ENCODE peak calls at places on chromosome 20, in ten cellular contexts. S, Y, J, G, W, U, L, V, D and H are unnamed samples.

GRCh38 chr20:24917056-24917455 is 32.0 kb upstream of the CST7 start:
- DNase-seq in V (no peak), U (no peak), L (no peak), Y (no peak), G (no peak), D (no peak), W (no peak), J (no peak), S (no peak), H (no peak)

GRCh38 chr20:37915800-37916570 is 13.1 kb downstream of the VSTM2L start:
- DNase-seq in L (no peak), J (no peak), W (no peak), V (no peak), D (no peak), S (no peak), G (no peak), Y (no peak), U (no peak), H (no peak)

GRCh38 chr20:34514897-34515483 is 1.2 kb upstream of the DYNLRB1 start:
- DNase-seq in L (peak; percentile 28), V (no peak), G (no peak), D (no peak), J (no peak), S (no peak), Y (no peak), W (no peak), U (peak; percentile 41), H (no peak)

GRCh38 chr20:33373735-33374605 is 27.3 kb downstream of the CDK5RAP1 start:
- DNase-seq in W (no peak), V (no peak), L (peak; percentile 83), D (peak; percentile 79), Y (no peak), S (peak; percentile 28), J (no peak), U (peak; percentile 70), G (no peak), H (no peak)

GRCh38 chr20:22428051-22428450 is 156.3 kb downstream of the FOXA2 start:
- DNase-seq in V (no peak), D (no peak), G (no peak), Y (no peak), L (no peak), W (no peak), S (no peak), U (no peak), J (no peak), H (no peak)

GRCh38 chr20:45670139-45670538 is at the start of gene WFDC11:
- DNase-seq in G (no peak), U (no peak), D (no peak), J (no peak), Y (no peak), V (no peak), W (no peak), L (no peak), S (no peak), H (no peak)

GRCh38 chr20:57791946-57792328 is 82.1 kb upstream of the PMEPA1 start:
- DNase-seq in V (no peak), Y (no peak), J (no peak), G (no peak), W (no peak), U (no peak), S (peak; percentile 16), L (no peak), D (no peak), H (no peak)

GRCh38 chr20:31790401-31790800 is 28.8 kb upstream of the MYLK2 start:
- DNase-seq in L (peak; percentile 26), Y (no peak), W (no peak), S (no peak), V (no peak), J (no peak), D (no peak), U (no peak), G (no peak), H (no peak)

GRCh38 chr20:38692436-38693411 is 31.6 kb upstream of the SLC32A1 start:
- DNase-seq in U (peak; percentile 64), S (peak; percentile 74), L (peak; percentile 66), V (peak; percentile 48), D (peak; percentile 58), Y (peak; percentile 68), G (no peak), W (peak; percentile 39), J (peak; percentile 60), H (peak; percentile 37)

GRCh38 chr20:21102691-21103311 is 3.4 kb downstream of the LINC00237 start:
- DNase-seq in J (peak; percentile 37), U (no peak), V (no peak), Y (peak; percentile 60), S (peak; percentile 23), D (peak; percentile 70), W (no peak), G (no peak), L (peak; percentile 15), H (peak; percentile 50)

GRCh38 chr20:20375862-20376261 is 8.0 kb downstream of the INSM1 start:
- DNase-seq in U (no peak), V (no peak), D (no peak), Y (no peak), W (no peak), J (no peak), S (no peak), L (no peak), G (no peak), H (no peak)

GRCh38 chr20:25253606-25254275 is 5.9 kb downstream of the PYGB start:
- DNase-seq in U (peak; percentile 42), L (no peak), J (no peak), G (no peak), D (no peak), W (no peak), Y (no peak), S (no peak), V (no peak), H (no peak)

GRCh38 chr20:24895898-24896658 is 53.0 kb upstream of the CST7 start:
- DNase-seq in W (no peak), G (no peak), L (no peak), J (no peak), D (no peak), S (no peak), Y (no peak), V (no peak), U (no peak), H (no peak)

GRCh38 chr20:32017711-32018251 is 7.5 kb downstream of the CCM2L start:
- DNase-seq in Y (peak; percentile 50), U (no peak), S (peak; percentile 17), J (peak; percentile 79), G (no peak), D (peak; percentile 62), V (peak; percentile 34), L (no peak), W (peak; percentile 56), H (peak; percentile 24)

GRCh38 chr20:19978511-19979210 is 38.5 kb upstream of the NAA20 start:
- DNase-seq in Y (no peak), L (no peak), J (no peak), G (no peak), D (no peak), W (no peak), V (no peak), U (no peak), S (no peak), H (no peak)

GRCh38 chr20:1269850-1270249 is 3.8 kb downstream of the SNPH start:
- DNase-seq in J (no peak), D (no peak), Y (no peak), W (no peak), S (no peak), V (no peak), L (no peak), U (no peak), G (no peak), H (no peak)

GRCh38 chr20:7841291-7841966 is 98.8 kb downstream of the HAO1 start:
- DNase-seq in Y (no peak), D (no peak), L (peak; percentile 51), G (no peak), J (no peak), V (no peak), U (peak; percentile 85), W (no peak), S (peak; percentile 35), H (no peak)

GRCh38 chr20:12896180-12896579 is 112.6 kb upstream of the SPTLC3 start:
- DNase-seq in V (no peak), Y (no peak), L (no peak), J (no peak), S (no peak), G (no peak), W (no peak), D (no peak), U (no peak), H (no peak)